ENCODE peak calls at places on chromosomes 5 and 9, in eight cellular contexts. One of them, this sample, is unnamed.

GRCh38 chr9:4530375-4530774 is 40.1 kb downstream of the SLC1A1 start:
- DNase-seq in sigmoid colon: no peak
- DNase-seq in SK-N-SH: no peak
- DNase-seq in transverse colon: no peak
- DNase-seq in A549: peak; percentile 40
- DNase-seq in tibial nerve: no peak
- DNase-seq in upper lobe of left lung: no peak
- DNase-seq in suprapubic skin: no peak
- DNase-seq in this sample: no peak

GRCh38 chr5:115487750-115488149 is 56.8 kb downstream of the FEM1C start:
- DNase-seq in sigmoid colon: no peak
- DNase-seq in SK-N-SH: no peak
- DNase-seq in transverse colon: no peak
- DNase-seq in A549: no peak
- DNase-seq in tibial nerve: no peak
- DNase-seq in upper lobe of left lung: no peak
- DNase-seq in suprapubic skin: no peak
- DNase-seq in this sample: no peak

GRCh38 chr5:129459485-129460120 is 495 bp upstream of the ADAMTS19 start:
- DNase-seq in sigmoid colon: no peak
- DNase-seq in SK-N-SH: peak; percentile 44
- DNase-seq in transverse colon: peak; percentile 12
- DNase-seq in A549: peak; percentile 5
- DNase-seq in tibial nerve: no peak
- DNase-seq in upper lobe of left lung: peak; percentile 81
- DNase-seq in suprapubic skin: no peak
- DNase-seq in this sample: no peak

GRCh38 chr5:153982206-153982605 is 56.5 kb downstream of the FAM114A2 start:
- DNase-seq in sigmoid colon: no peak
- DNase-seq in SK-N-SH: no peak
- DNase-seq in transverse colon: no peak
- DNase-seq in A549: no peak
- DNase-seq in tibial nerve: no peak
- DNase-seq in upper lobe of left lung: no peak
- DNase-seq in suprapubic skin: no peak
- DNase-seq in this sample: no peak

GRCh38 chr9:110141118-110141797 is 66.7 kb downstream of the C9orf152 start:
- DNase-seq in sigmoid colon: peak; percentile 81
- DNase-seq in SK-N-SH: no peak
- DNase-seq in transverse colon: no peak
- DNase-seq in A549: peak; percentile 41
- DNase-seq in tibial nerve: peak; percentile 59
- DNase-seq in upper lobe of left lung: no peak
- DNase-seq in suprapubic skin: no peak
- DNase-seq in this sample: no peak

GRCh38 chr9:108022246-108022935 is 532.8 kb upstream of the KLF4 start:
- DNase-seq in sigmoid colon: no peak
- DNase-seq in SK-N-SH: no peak
- DNase-seq in transverse colon: no peak
- DNase-seq in A549: no peak
- DNase-seq in tibial nerve: no peak
- DNase-seq in upper lobe of left lung: no peak
- DNase-seq in suprapubic skin: no peak
- DNase-seq in this sample: no peak

GRCh38 chr5:137598341-137598740 is 99.2 kb upstream of the SPOCK1 start:
- DNase-seq in sigmoid colon: no peak
- DNase-seq in SK-N-SH: no peak
- DNase-seq in transverse colon: no peak
- DNase-seq in A549: no peak
- DNase-seq in tibial nerve: no peak
- DNase-seq in upper lobe of left lung: no peak
- DNase-seq in suprapubic skin: no peak
- DNase-seq in this sample: no peak

GRCh38 chr5:176157656-176158055 is 80.6 kb upstream of the SIMC1 start:
- DNase-seq in sigmoid colon: no peak
- DNase-seq in SK-N-SH: no peak
- DNase-seq in transverse colon: no peak
- DNase-seq in A549: no peak
- DNase-seq in tibial nerve: no peak
- DNase-seq in upper lobe of left lung: no peak
- DNase-seq in suprapubic skin: no peak
- DNase-seq in this sample: peak; percentile 72

GRCh38 chr9:18472915-18473314 is 1.0 kb upstream of the ADAMTSL1 start:
- DNase-seq in sigmoid colon: no peak
- DNase-seq in SK-N-SH: no peak
- DNase-seq in transverse colon: no peak
- DNase-seq in A549: no peak
- DNase-seq in tibial nerve: no peak
- DNase-seq in upper lobe of left lung: no peak
- DNase-seq in suprapubic skin: no peak
- DNase-seq in this sample: no peak

GRCh38 chr5:43315262-43315661 is 2.0 kb upstream of the HMGCS1 start:
- DNase-seq in sigmoid colon: no peak
- DNase-seq in SK-N-SH: no peak
- DNase-seq in transverse colon: no peak
- DNase-seq in A549: peak; percentile 86
- DNase-seq in tibial nerve: no peak
- DNase-seq in upper lobe of left lung: no peak
- DNase-seq in suprapubic skin: no peak
- DNase-seq in this sample: no peak

GRCh38 chr9:127138444-127138843 is 16.0 kb upstream of the ANGPTL2 start:
- DNase-seq in sigmoid colon: no peak
- DNase-seq in SK-N-SH: no peak
- DNase-seq in transverse colon: no peak
- DNase-seq in A549: no peak
- DNase-seq in tibial nerve: no peak
- DNase-seq in upper lobe of left lung: no peak
- DNase-seq in suprapubic skin: no peak
- DNase-seq in this sample: no peak

GRCh38 chr9:112048924-112049785 is 125.9 kb downstream of the SUSD1 start:
- DNase-seq in sigmoid colon: no peak
- DNase-seq in SK-N-SH: no peak
- DNase-seq in transverse colon: peak; percentile 69
- DNase-seq in A549: no peak
- DNase-seq in tibial nerve: no peak
- DNase-seq in upper lobe of left lung: no peak
- DNase-seq in suprapubic skin: no peak
- DNase-seq in this sample: no peak

DNA sequence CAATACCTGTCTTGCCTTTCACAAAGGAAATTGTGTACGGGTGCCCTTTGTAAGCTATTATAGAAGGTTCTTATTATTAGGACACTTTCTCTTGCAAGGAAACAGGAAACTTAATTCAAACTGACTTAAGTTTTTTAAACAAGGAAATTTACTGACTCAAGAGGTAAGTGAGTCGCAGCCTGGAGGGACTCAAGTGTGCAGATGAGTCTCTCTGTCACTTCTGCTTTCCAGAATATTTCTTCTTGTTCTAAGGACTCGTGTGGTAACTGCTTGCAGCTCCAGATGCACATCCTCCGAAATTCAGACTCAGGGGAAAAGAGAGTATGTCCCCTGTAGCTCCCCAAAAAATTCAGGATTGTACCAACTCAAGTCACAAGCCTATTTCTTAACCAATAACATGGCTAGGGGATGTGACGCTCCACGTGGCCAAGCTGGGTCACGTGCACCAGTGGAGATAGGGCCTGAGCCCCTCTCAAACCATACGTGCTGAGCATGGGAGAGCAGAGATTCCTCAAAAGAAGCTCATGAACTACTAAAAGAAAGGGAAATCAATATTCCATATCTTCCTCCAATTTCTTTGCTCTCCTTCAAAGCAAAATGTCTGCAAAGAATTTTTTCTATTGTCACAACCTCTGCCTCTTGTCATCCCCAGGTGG is 49.2 kb upstream of the ERCC6L2 start:
- DNase-seq in sigmoid colon: no peak
- DNase-seq in SK-N-SH: no peak
- DNase-seq in transverse colon: no peak
- DNase-seq in A549: no peak
- DNase-seq in tibial nerve: no peak
- DNase-seq in upper lobe of left lung: no peak
- DNase-seq in suprapubic skin: no peak
- DNase-seq in this sample: no peak
- TF ChIP-seq EP300 in sigmoid colon: no peak
- TF ChIP-seq EP300 in SK-N-SH: no peak
- TF ChIP-seq EP300 in transverse colon: no peak
- TF ChIP-seq EP300 in A549: no peak
- TF ChIP-seq EP300 in tibial nerve: no peak
- TF ChIP-seq EP300 in upper lobe of left lung: no peak
- TF ChIP-seq EP300 in suprapubic skin: no peak
- TF ChIP-seq EP300 in this sample: no peak

DNA sequence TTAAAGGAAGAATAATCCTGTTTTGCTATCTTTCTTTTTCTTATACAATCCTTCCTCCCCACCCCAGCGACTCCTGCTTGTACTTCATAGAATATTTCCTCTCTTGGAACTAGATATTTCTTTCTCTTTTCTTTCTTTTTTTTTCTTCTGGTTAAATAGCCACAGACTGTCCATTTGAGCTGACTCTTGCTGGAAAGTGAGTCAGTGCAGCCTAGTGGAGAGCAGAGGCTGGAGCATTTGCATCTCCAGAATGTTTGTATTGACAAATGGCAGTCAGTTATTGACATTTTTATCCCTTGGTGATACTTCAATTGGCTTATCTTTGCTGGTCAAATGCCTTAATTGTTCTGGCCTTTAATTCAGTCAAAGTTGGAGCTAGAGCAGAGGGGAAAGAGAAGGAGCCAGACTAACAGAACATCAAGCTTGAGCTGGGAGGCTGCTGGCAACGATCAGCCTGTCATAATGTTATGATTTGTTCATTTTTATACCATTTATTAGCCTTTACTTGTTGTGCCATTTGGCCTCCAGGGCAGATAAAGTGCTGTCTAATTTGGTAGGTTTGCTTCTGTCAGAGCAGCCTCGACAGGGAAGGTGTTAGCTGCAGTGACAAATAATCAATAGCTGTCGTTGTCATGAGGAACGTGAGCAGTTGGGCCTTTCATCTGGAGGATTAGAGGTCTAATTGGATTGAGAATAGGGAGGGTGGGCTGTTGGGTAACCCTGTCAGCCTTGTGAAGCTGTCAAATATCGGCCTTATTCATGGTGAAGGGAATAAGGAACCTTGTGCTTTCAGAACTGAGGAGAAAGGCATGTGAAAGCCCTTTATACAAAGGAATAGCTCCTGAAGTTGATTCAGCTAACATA is 69.1 kb downstream of the INVS start:
- DNase-seq in sigmoid colon: no peak
- DNase-seq in SK-N-SH: no peak
- DNase-seq in transverse colon: no peak
- DNase-seq in A549: no peak
- DNase-seq in tibial nerve: no peak
- DNase-seq in upper lobe of left lung: no peak
- DNase-seq in suprapubic skin: no peak
- DNase-seq in this sample: no peak
- TF ChIP-seq CTCF in sigmoid colon: no peak
- TF ChIP-seq CTCF in SK-N-SH: no peak
- TF ChIP-seq CTCF in transverse colon: no peak
- TF ChIP-seq CTCF in A549: no peak
- TF ChIP-seq CTCF in tibial nerve: no peak
- TF ChIP-seq CTCF in upper lobe of left lung: no peak
- TF ChIP-seq CTCF in suprapubic skin: no peak
- TF ChIP-seq CTCF in this sample: no peak

GRCh38 chr5:142248853-142249462 is 75.9 kb downstream of the SPRY4 start:
- DNase-seq in sigmoid colon: no peak
- DNase-seq in SK-N-SH: no peak
- DNase-seq in transverse colon: peak; percentile 59
- DNase-seq in A549: no peak
- DNase-seq in tibial nerve: no peak
- DNase-seq in upper lobe of left lung: peak; percentile 81
- DNase-seq in suprapubic skin: no peak
- DNase-seq in this sample: no peak
- TF ChIP-seq EP300 in sigmoid colon: no peak
- TF ChIP-seq EP300 in SK-N-SH: peak; percentile 17
- TF ChIP-seq EP300 in transverse colon: no peak
- TF ChIP-seq EP300 in A549: no peak
- TF ChIP-seq EP300 in tibial nerve: no peak
- TF ChIP-seq EP300 in upper lobe of left lung: no peak
- TF ChIP-seq EP300 in suprapubic skin: no peak
- TF ChIP-seq EP300 in this sample: no peak

DNA sequence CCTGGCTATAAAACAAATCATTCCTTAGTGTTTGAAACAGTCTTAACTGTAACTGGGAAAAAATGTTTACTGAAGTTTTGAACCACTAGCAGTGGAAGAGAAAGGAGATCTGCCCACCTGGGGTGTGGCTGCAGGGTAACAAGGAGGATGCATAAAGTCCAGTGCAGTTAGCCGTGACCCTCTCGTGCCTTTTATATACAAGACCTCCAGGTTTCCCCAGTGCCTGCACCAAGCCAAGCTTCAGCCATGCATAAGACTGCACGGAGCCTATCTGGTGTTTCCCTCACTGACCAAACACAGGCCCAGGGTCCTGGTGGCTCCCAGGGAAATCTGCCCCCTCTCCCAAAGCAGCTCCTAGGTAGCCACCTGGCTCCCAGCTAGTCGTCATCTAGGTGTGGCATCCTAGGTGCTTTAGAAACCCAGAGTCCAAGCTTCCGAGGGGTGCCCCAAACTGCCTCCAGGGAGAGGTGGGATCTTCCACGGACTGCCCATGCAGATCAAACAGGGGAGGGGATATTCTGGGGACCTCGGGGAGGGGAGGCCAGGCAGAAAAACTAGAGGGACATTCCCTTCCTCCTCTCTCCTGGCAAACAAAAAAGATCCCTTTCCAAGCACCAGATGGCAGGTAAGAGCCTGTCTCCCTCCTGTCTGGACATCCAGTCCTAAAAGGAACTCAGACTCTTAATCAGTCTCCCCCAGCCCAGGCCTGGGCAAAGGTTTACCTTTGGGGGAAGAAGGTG is 2.7 kb downstream of the SHB start:
- DNase-seq in sigmoid colon: peak; percentile 60
- DNase-seq in SK-N-SH: no peak
- DNase-seq in transverse colon: no peak
- DNase-seq in A549: no peak
- DNase-seq in tibial nerve: no peak
- DNase-seq in upper lobe of left lung: no peak
- DNase-seq in suprapubic skin: no peak
- DNase-seq in this sample: no peak
- TF ChIP-seq CTCF in sigmoid colon: no peak
- TF ChIP-seq CTCF in SK-N-SH: peak; percentile 25
- TF ChIP-seq CTCF in transverse colon: peak; percentile 36
- TF ChIP-seq CTCF in A549: no peak
- TF ChIP-seq CTCF in tibial nerve: no peak
- TF ChIP-seq CTCF in upper lobe of left lung: no peak
- TF ChIP-seq CTCF in suprapubic skin: no peak
- TF ChIP-seq CTCF in this sample: peak; percentile 11

DNA sequence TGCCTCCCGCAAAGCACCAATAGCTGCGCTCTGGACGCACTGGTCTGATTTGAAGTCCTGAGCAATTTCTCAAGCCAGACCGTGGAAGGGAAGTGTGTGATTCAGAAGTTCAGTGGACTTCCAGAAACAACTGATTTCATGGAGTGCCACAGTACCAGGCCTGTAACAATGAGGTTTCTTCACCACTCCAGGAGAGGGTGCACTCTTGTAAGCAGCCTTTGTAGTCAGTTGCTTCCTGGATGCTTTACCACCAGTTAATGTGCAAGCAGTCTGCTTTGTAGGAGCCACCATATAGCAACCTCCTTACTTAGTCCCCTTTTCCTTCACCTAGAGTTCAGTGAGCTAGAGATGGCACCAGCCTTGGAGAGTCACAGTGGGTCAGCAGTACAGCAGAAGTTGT is 12.3 kb downstream of the CAAP1 start:
- DNase-seq in sigmoid colon: no peak
- DNase-seq in SK-N-SH: no peak
- DNase-seq in transverse colon: no peak
- DNase-seq in A549: no peak
- DNase-seq in tibial nerve: no peak
- DNase-seq in upper lobe of left lung: no peak
- DNase-seq in suprapubic skin: no peak
- DNase-seq in this sample: no peak
- TF ChIP-seq EP300 in sigmoid colon: no peak
- TF ChIP-seq EP300 in SK-N-SH: no peak
- TF ChIP-seq EP300 in transverse colon: no peak
- TF ChIP-seq EP300 in A549: no peak
- TF ChIP-seq EP300 in tibial nerve: no peak
- TF ChIP-seq EP300 in upper lobe of left lung: no peak
- TF ChIP-seq EP300 in suprapubic skin: no peak
- TF ChIP-seq EP300 in this sample: no peak

This sample was measured in esophagus muscularis mucosa.